ENCODE peak calls at places on chromosomes 5 and 9, in five cellular contexts. G, X, Q, L and Z are unnamed samples.

GRCh38 chr5:77882670-77883257 is 106.6 kb upstream of the TBCA start:
- DNase-seq in L (no peak), G (no peak), Q (no peak), X (no peak), Z (no peak)

GRCh38 chr9:98867434-98868168 is 60.1 kb downstream of the GALNT12 start:
- DNase-seq in L (peak), Q (no peak), G (peak), X (peak), Z (peak)

GRCh38 chr5:169712428-169712827 is 75.4 kb downstream of the DOCK2 start:
- DNase-seq in G (no peak), X (no peak), Q (no peak), L (no peak), Z (no peak)

GRCh38 chr5:154834045-154834444 is 16.4 kb downstream of the FAXDC2 start:
- DNase-seq in G (no peak), Q (no peak), X (no peak), L (no peak), Z (no peak)

GRCh38 chr9:97502222-97502983 is 937 bp downstream of the TMOD1 start:
- DNase-seq in Q (no peak), G (peak), X (peak), L (peak), Z (peak)

GRCh38 chr5:15286659-15287058 is 213.3 kb upstream of the FBXL7 start:
- DNase-seq in G (peak), Q (no peak), X (no peak), L (no peak), Z (no peak)

GRCh38 chr9:112203536-112203935 is 28.4 kb upstream of the SUSD1 start:
- DNase-seq in X (no peak), L (no peak), Q (no peak), G (no peak), Z (no peak)

GRCh38 chr9:12538842-12539584 is 154.2 kb upstream of the TYRP1 start:
- DNase-seq in L (no peak), G (no peak), X (no peak), Q (no peak), Z (no peak)

GRCh38 chr9:35035851-35036701 is 36.3 kb downstream of the VCP start:
- DNase-seq in X (peak), G (no peak), L (peak), Q (peak), Z (peak)

GRCh38 chr5:53008751-53009150 is 19.6 kb downstream of the ITGA2 start:
- DNase-seq in G (no peak), X (no peak), L (no peak), Q (no peak), Z (no peak)

DNA sequence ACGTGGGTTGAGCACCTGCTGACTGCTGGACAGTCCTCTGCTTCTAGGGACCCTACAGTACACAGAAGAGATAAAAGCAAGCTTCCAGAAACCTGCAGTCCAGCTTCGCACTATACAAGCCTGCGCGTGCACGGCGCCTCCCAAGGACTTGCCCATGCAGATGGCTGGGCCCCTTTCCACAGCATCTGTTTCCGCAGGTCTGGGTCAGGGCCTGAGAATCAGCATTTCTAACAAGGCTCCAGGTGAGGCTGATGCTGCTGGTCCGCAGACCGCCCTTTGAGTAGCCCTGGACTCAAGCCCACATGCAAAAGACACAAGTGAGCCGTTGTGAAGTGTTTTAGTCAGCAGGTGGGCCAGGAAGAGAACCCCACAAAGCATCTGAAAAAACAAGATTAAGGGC is 133.1 kb downstream of the HSD17B3 start:
- DNase-seq in G (no peak), X (no peak), Q (no peak), L (no peak), Z (no peak)
- H3K27ac ChIP-seq in G (no peak), X (no peak), Q (no peak), L (no peak), Z (no peak)

GRCh38 chr9:14433293-14433818 is 119.4 kb upstream of the NFIB start:
- DNase-seq in Q (peak), X (no peak), G (no peak), L (no peak), Z (no peak)
- H3K4me3 ChIP-seq in Q (no peak), X (no peak), G (no peak), L (peak), Z (no peak)

DNA sequence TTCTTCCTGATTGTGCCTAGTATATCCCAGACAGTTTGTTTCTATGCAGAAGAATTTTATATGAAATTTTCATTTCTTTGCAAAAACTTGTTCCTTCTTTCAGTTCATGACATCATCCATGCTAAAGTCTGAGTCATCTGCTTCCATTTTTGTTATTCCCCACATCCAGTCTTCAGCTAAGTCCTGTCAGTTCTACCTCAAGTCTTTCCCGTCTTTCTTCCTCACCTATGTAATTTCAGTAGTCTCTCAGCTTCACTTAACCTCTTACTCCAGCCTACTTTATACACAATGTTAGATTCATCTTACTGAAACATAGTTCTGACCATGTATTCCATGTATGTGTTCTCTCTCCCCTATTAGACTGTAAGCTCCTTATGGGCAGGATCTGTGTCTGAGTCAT is 39.2 kb downstream of the G3BP1 start:
- DNase-seq in X (no peak), L (no peak), Q (no peak), G (no peak), Z (no peak)
- H3K27ac ChIP-seq in X (no peak), L (peak), Q (no peak), G (no peak), Z (no peak)

GRCh38 chr5:73215891-73216610 is 43.1 kb downstream of the TMEM174 start:
- DNase-seq in X (peak), Q (peak), G (peak), L (peak), Z (peak)
- H3K4me3 ChIP-seq in X (peak), Q (peak), G (no peak), L (peak), Z (no peak)

DNA sequence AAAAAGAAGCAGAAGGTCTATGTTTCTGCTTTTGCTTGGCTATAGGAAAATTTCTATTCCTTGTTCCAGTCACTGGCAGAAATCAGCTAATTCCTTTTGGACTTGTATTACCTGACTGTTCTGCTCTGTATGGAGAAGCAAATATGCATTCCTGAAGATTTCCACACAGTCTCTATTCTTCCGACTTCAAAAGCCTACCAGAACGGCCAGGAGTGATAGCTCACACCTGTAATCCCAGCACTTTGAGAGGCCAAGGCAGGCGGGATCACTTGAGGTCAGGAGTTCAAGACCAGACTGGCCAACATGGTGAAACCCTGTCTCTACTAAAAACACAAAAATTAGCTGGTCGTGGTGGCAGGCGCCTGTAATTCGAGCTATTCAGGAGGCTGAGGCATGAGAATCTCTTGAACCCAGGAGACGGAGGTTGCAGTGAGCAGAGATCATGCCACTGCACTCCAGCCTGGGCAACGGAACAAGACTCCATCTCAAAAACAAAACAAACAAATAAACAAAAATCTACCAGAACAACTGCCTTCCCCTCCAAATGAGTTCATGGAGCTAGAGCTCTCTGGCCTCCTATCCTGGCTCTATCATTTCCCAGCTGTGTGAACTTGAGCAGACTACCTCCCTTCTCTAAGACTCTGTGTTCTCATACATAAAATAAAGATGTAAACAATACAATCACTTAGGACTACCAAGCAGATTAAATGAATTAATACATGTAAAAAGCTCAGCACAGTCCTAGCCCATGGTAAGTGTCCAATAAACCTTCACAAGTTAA is 17.0 kb downstream of the MYO10 start:
- DNase-seq in G (no peak), X (no peak), L (no peak), Q (no peak), Z (no peak)
- H3K27ac ChIP-seq in G (no peak), X (no peak), L (no peak), Q (peak), Z (no peak)

GRCh38 chr5:179302499-179303185 is 42.6 kb downstream of the ADAMTS2 start:
- DNase-seq in L (no peak), X (no peak), Q (no peak), G (no peak), Z (peak)

GRCh38 chr5:179306191-179307005 is 38.9 kb downstream of the ADAMTS2 start:
- DNase-seq in X (peak), L (no peak), Q (no peak), G (no peak), Z (peak)

GRCh38 chr5:179303801-179304200 is 41.5 kb downstream of the ADAMTS2 start:
- DNase-seq in X (peak), G (no peak), L (no peak), Q (no peak), Z (no peak)

GRCh38 chr5:179304466-179304865 is 40.8 kb downstream of the ADAMTS2 start:
- DNase-seq in L (no peak), Q (no peak), X (no peak), G (no peak), Z (no peak)

DNA sequence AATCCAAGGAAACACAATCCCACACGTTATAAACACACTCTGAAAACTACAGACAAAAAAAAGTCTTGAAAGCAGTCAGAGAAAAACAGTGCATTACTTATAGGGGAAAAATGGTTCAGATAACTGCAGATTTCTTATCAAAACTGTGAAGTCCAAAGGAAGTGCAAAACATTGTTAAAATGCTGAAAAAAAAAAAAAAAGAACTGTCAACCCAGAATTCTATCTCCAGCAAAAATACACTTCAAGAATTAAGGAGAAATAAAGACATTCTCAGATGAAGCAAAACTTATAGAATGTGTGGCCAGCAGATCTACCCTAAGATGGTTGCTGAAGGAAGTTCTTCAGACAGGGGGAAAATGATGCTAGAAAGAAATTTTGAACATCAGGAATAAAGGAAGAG is 40.4 kb downstream of the ADAMTS2 start:
- DNase-seq in L (no peak), Q (no peak), G (no peak), X (no peak), Z (no peak)
- H3K4me3 ChIP-seq in L (no peak), Q (no peak), G (no peak), X (no peak), Z (no peak)

GRCh38 chr5:152329191-152329590 is 75.9 kb downstream of the NMUR2 start:
- DNase-seq in X (no peak), G (no peak), Q (no peak), L (no peak), Z (no peak)
- H3K27ac ChIP-seq in X (no peak), G (no peak), Q (no peak), L (peak), Z (no peak)

DNA sequence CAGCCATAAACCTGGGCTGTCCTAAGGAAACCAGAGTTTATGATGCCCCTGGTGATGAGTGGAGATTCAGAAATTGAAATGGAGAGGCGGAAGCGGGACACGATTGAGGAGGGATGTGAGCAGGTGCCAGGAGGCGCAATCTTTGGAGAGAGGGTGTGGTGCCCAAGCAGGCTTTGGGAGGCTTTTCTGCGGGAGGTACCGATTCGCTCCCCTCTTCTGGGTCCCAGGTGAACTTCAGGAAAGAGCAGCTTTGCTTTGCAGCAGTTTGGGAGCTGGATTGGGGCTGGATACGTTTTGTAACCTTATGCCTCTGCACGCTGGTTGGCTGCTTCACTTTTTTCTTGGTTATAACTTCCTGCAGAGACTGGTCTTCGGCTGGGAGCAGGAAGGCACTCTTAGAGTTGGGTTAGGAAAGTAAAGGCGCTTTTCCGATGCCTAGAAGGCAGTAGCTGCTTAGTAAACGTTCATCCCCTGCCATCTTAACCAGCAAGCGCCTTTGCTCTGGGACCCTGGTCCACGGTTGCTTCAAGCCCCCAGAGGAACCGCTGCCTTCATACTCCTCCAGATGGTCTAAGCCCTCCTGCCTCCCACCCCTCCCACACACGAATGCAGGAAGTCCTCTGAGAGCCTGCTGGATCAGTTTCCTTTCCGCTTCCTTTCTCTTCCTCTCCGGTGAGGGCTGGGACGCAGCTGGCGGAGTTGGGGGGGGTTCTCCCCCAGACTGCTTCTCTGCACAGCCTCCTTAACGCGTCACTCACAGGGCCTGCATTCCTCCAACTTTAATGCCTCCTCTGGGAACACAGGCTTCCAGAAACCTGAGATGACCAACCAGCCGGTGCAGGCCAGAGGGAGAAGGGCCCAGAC is 15.2 kb upstream of the NEK6 start:
- DNase-seq in Q (peak), G (peak), X (no peak), L (no peak), Z (no peak)
- H3K4me3 ChIP-seq in Q (peak), G (no peak), X (peak), L (peak), Z (no peak)

GRCh38 chr9:38131729-38132128 is 62.7 kb upstream of the SHB start:
- DNase-seq in G (no peak), X (no peak), L (no peak), Q (no peak), Z (no peak)
- H3K27ac ChIP-seq in G (no peak), X (no peak), L (no peak), Q (no peak), Z (no peak)